ENCODE peak calls at places on chromosomes 16 and 17, in four cellular contexts. L is prostate gland, Y is GM23338, T is suprapubic skin. H is an unnamed sample.

GRCh38 chr17:79203016-79203415 is 128.4 kb downstream of the ENGASE start:
- DNase-seq in L (no peak), Y (peak; percentile 53), T (no peak), H (no peak)

GRCh38 chr16:86229283-86229682 is 281.0 kb upstream of the FOXF1 start:
- DNase-seq in L (no peak), Y (no peak), T (no peak), H (no peak)

GRCh38 chr16:1105888-1106620 is 10.0 kb upstream of the C1QTNF8 start:
- DNase-seq in L (peak; percentile 73), Y (peak; percentile 85), T (no peak), H (no peak)

GRCh38 chr17:17763734-17764133 is 73.1 kb downstream of the SREBF1 start:
- DNase-seq in L (no peak), Y (no peak), T (no peak), H (no peak)

GRCh38 chr17:46995841-46996571 is 17.0 kb upstream of the RPRML start:
- DNase-seq in L (no peak), Y (no peak), T (no peak), H (no peak)

GRCh38 chr17:74737299-74738050 is 419 bp downstream of the RAB37 start:
- DNase-seq in L (no peak), Y (peak; percentile 92), T (no peak), H (no peak)

GRCh38 chr16:89581045-89581695 is 5.6 kb downstream of the CPNE7 start:
- DNase-seq in L (no peak), Y (no peak), T (no peak), H (no peak)

GRCh38 chr16:4010225-4011158 is 105.8 kb downstream of the ADCY9 start:
- DNase-seq in L (no peak), Y (no peak), T (no peak), H (no peak)

GRCh38 chr16:49643429-49644142 is 212.3 kb downstream of the ZNF423 start:
- DNase-seq in L (no peak), Y (no peak), T (peak; percentile 46), H (peak; percentile 72)

GRCh38 chr17:34542700-34543336 is 36.6 kb upstream of the TMEM132E start:
- DNase-seq in L (peak; percentile 13), Y (peak; percentile 66), T (no peak), H (no peak)

GRCh38 chr17:80264048-80264792 is 3.6 kb downstream of the RNF213 start:
- DNase-seq in L (no peak), Y (no peak), T (no peak), H (no peak)

GRCh38 chr16:5615868-5616642 is 518.5 kb upstream of the EEF2KMT start:
- DNase-seq in L (no peak), Y (peak; percentile 88), T (no peak), H (peak; percentile 74)
- TF ChIP-seq CTCF in L (peak; percentile 43), Y (peak; percentile 82), T (no peak), H (peak; percentile 47)

GRCh38 chr17:40110026-40110425 is 9.6 kb upstream of the NR1D1 start:
- DNase-seq in L (no peak), Y (peak; percentile 90), T (no peak), H (peak; percentile 64)
- H3K27ac ChIP-seq in L (peak overlapping the region; percentile 97), Y (peak overlapping the region; percentile 80), T (peak overlapping the region; percentile 94), H (peak overlapping the region; percentile 96)

GRCh38 chr16:47143329-47143676 is 442 bp downstream of the NETO2 start:
- DNase-seq in L (peak; percentile 15), Y (peak; percentile 82), T (no peak), H (no peak)
- TF ChIP-seq CTCF in L (peak; percentile 38), Y (peak; percentile 69), T (no peak), H (peak; percentile 29)

GRCh38 chr17:72518333-72518732 is 397.5 kb downstream of the SOX9 start:
- DNase-seq in L (no peak), Y (no peak), T (no peak), H (no peak)
- H3K27ac ChIP-seq in L (peak overlapping the region; percentile 81), Y (no peak overlapping the region), T (no peak overlapping the region), H (no peak overlapping the region)

GRCh38 chr17:64418506-64419339 is 28.1 kb upstream of the PECAM1 start:
- DNase-seq in L (no peak), Y (peak; percentile 76), T (no peak), H (no peak)

GRCh38 chr17:64424318-64424717 is 24.6 kb upstream of the MILR1 start:
- DNase-seq in L (no peak), Y (no peak), T (no peak), H (no peak)

GRCh38 chr17:64423881-64424280 is 25.0 kb upstream of the MILR1 start:
- DNase-seq in L (no peak), Y (no peak), T (no peak), H (no peak)

GRCh38 chr17:64425191-64425590 is 23.7 kb upstream of the MILR1 start:
- DNase-seq in L (no peak), Y (no peak), T (no peak), H (no peak)

DNA sequence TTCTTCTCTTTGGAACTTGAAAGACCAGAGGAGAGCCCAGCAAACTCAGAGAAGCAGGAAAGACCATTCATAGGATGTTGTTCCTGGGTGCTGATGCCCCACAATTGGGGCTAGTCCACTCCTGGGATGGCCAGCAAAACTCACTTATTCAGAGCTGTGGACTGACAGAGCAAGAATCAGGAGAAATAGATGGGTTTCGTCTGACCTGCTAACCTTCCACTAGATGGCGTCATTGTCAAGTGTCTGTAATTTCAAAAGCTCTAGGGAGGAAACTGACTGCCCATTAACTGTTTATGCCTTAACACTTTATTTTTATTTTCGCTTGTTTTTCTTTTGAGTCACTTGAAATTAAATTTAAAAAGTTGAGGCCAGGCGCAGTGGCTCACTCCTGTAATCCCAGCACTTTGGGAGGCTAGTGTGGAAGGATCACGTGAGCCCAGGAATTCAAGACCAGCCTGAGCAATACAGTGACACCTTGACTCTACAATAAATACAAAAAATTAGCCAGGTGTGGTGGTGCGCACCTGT is 28.7 kb upstream of the MILR1 start:
- DNase-seq in L (peak; percentile 46), Y (peak; percentile 84), T (no peak), H (no peak)
- TF ChIP-seq CTCF in L (peak; percentile 71), Y (peak; percentile 78), T (peak; percentile 71), H (peak; percentile 60)